ENCODE peak calls at places on chromosomes 6 and 20, in four cellular contexts. One of them, this sample, is unnamed.

GRCh38 chr20:36604952-36605308 is 649 bp upstream of the RAB5IF start:
- ATAC-seq in HCT116: peak
- ATAC-seq in GM12878: peak
- ATAC-seq in upper lobe of left lung: peak
- ATAC-seq in this sample: no peak

GRCh38 chr6:74749211-74750142 is 456.4 kb downstream of the COL12A1 start:
- ATAC-seq in HCT116: no peak
- ATAC-seq in upper lobe of left lung: peak
- ATAC-seq in GM12878: peak
- ATAC-seq in this sample: no peak

GRCh38 chr6:148593130-148593812 is 153.6 kb upstream of the UST start:
- ATAC-seq in GM12878: no peak
- ATAC-seq in upper lobe of left lung: peak
- ATAC-seq in HCT116: no peak
- ATAC-seq in this sample: peak

GRCh38 chr6:134533991-134534390 is 216.1 kb upstream of the SGK1 start:
- ATAC-seq in GM12878: no peak
- ATAC-seq in upper lobe of left lung: no peak
- ATAC-seq in HCT116: no peak
- ATAC-seq in this sample: no peak

GRCh38 chr6:293185-294174 is 1.2 kb downstream of the DUSP22 start:
- ATAC-seq in GM12878: peak
- ATAC-seq in HCT116: no peak
- ATAC-seq in upper lobe of left lung: no peak
- ATAC-seq in this sample: peak

GRCh38 chr6:108119212-108120141 is 44.9 kb upstream of the OSTM1 start:
- ATAC-seq in upper lobe of left lung: no peak
- ATAC-seq in HCT116: no peak
- ATAC-seq in GM12878: no peak
- ATAC-seq in this sample: no peak

GRCh38 chr6:7555671-7556070 is 14.2 kb downstream of the DSP start:
- ATAC-seq in GM12878: no peak
- ATAC-seq in upper lobe of left lung: no peak
- ATAC-seq in HCT116: no peak
- ATAC-seq in this sample: no peak

GRCh38 chr20:19868383-19868782 is 110.3 kb downstream of the RIN2 start:
- ATAC-seq in HCT116: no peak
- ATAC-seq in GM12878: no peak
- ATAC-seq in upper lobe of left lung: no peak
- ATAC-seq in this sample: no peak

GRCh38 chr6:160424256-160424655 is 76.1 kb downstream of the SLC22A3 start:
- ATAC-seq in GM12878: no peak
- ATAC-seq in upper lobe of left lung: no peak
- ATAC-seq in HCT116: peak
- ATAC-seq in this sample: no peak

GRCh38 chr6:1708820-1709612 is 99.3 kb downstream of the FOXC1 start:
- ATAC-seq in GM12878: no peak
- ATAC-seq in upper lobe of left lung: peak
- ATAC-seq in HCT116: peak
- ATAC-seq in this sample: no peak

GRCh38 chr6:1952726-1953360 is 292.6 kb downstream of the GMDS start:
- ATAC-seq in GM12878: no peak
- ATAC-seq in HCT116: peak
- ATAC-seq in upper lobe of left lung: no peak
- ATAC-seq in this sample: no peak

GRCh38 chr6:165850434-165851019 is 187.5 kb upstream of the PDE10A start:
- ATAC-seq in upper lobe of left lung: peak
- ATAC-seq in GM12878: peak
- ATAC-seq in HCT116: peak
- ATAC-seq in this sample: peak

GRCh38 chr6:38233161-38233791 is 406.5 kb downstream of the BTBD9 start:
- ATAC-seq in upper lobe of left lung: no peak
- ATAC-seq in GM12878: no peak
- ATAC-seq in HCT116: no peak
- ATAC-seq in this sample: no peak

GRCh38 chr20:8721098-8721497 is 347.8 kb upstream of the PLCB4 start:
- ATAC-seq in HCT116: peak
- ATAC-seq in upper lobe of left lung: no peak
- ATAC-seq in GM12878: peak
- ATAC-seq in this sample: peak

GRCh38 chr6:120966321-120966720 is 368.0 kb downstream of the TBC1D32 start:
- ATAC-seq in GM12878: peak
- ATAC-seq in upper lobe of left lung: no peak
- ATAC-seq in HCT116: no peak
- ATAC-seq in this sample: no peak

GRCh38 chr6:1672379-1672778 is 62.7 kb downstream of the FOXC1 start:
- ATAC-seq in HCT116: no peak
- ATAC-seq in upper lobe of left lung: no peak
- ATAC-seq in GM12878: no peak
- ATAC-seq in this sample: no peak

GRCh38 chr6:93177451-93177850 is 241.9 kb downstream of the EPHA7 start:
- ATAC-seq in HCT116: no peak
- ATAC-seq in GM12878: peak
- ATAC-seq in upper lobe of left lung: no peak
- ATAC-seq in this sample: no peak

GRCh38 chr6:140226637-140227036 is 852.2 kb upstream of the CITED2 start:
- ATAC-seq in upper lobe of left lung: no peak
- ATAC-seq in GM12878: no peak
- ATAC-seq in HCT116: no peak
- ATAC-seq in this sample: no peak

DNA sequence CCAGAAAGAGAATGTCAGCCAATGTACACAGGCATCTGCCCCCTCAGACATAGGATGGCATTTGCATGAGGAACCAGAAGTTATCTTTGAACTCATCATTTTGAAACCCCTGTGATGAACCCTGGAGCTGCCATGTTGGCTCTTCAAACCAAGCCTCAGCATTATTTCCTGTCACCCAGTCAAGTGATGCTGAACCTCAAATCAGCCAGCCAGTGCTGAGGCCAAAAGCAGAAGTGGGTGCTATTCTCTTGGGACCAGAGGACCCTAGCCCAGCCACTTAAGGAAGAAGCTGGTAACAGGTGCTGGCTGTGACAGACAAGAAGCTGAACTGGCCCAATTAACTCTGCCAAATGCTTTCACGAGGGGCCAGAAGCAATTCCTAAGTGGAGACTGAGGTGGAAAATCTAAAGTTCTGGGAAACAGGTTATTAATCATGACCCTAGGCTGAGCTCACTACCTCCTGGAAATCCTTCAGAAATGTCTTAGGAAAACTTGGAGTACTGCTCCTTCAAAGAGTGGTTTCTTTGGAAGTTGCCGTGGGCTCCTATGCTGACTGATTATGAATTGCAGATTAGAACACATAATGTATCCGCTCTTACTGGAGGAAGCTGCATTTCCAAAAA is 4.0 kb downstream of the PKIG start:
- ATAC-seq in HCT116: no peak
- ATAC-seq in GM12878: peak
- ATAC-seq in upper lobe of left lung: no peak
- ATAC-seq in this sample: no peak
- TF ChIP-seq POLR2AphosphoS5 in HCT116: no peak
- TF ChIP-seq POLR2AphosphoS5 in GM12878: peak
- TF ChIP-seq POLR2AphosphoS5 in upper lobe of left lung: no peak
- TF ChIP-seq POLR2AphosphoS5 in this sample: peak

GRCh38 chr20:50624351-50625016 is 66.9 kb downstream of the RIPOR3 start:
- ATAC-seq in GM12878: no peak
- ATAC-seq in upper lobe of left lung: peak
- ATAC-seq in HCT116: no peak
- ATAC-seq in this sample: no peak
- TF ChIP-seq POLR2AphosphoS5 in GM12878: no peak
- TF ChIP-seq POLR2AphosphoS5 in upper lobe of left lung: no peak
- TF ChIP-seq POLR2AphosphoS5 in HCT116: no peak
- TF ChIP-seq POLR2AphosphoS5 in this sample: no peak

DNA sequence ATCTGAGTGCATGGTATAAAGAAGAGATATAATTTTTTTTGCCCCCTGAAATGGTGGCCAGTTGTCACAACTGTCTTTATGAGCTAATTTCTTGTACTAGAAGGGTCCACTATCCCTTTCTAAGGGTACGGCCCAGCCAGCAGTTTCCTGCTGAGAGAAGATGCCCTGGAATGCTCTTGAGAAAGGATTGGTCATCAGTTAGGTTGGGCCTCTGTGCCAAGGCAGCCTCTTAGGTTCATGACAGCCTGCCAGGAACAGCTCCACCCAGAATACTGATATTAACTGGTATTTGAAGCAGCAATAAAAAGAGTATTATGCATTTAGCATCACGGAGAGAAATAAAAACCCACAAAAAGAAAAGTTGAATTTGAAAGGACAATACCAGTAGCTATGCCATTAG is 9.0 kb upstream of the HINT3 start:
- ATAC-seq in upper lobe of left lung: peak
- ATAC-seq in HCT116: no peak
- ATAC-seq in GM12878: no peak
- ATAC-seq in this sample: no peak
- TF ChIP-seq POLR2AphosphoS5 in upper lobe of left lung: peak
- TF ChIP-seq POLR2AphosphoS5 in HCT116: no peak
- TF ChIP-seq POLR2AphosphoS5 in GM12878: no peak
- TF ChIP-seq POLR2AphosphoS5 in this sample: no peak

DNA sequence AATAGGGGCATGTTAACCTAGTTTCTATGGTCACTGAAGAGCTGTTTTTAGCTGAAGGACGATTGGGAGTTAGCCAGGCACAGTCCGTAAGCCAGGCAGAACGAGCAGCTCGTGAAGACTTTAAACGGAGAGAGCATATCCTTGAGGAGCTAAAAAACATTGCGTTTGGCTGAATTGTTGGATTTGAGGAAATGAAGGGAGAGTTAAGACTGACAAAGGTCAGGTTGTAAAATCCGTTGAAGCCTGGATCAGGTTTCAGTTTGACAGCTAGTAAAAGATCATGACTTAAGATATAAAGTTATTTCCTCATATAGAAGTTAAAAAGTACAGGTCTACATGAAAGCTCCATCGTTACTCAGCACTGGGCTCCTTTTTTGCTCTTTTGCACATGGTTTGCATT is 2.8 kb downstream of the DBNDD2 start:
- ATAC-seq in upper lobe of left lung: no peak
- ATAC-seq in HCT116: no peak
- ATAC-seq in GM12878: no peak
- ATAC-seq in this sample: no peak
- TF ChIP-seq POLR2AphosphoS5 in upper lobe of left lung: no peak
- TF ChIP-seq POLR2AphosphoS5 in HCT116: no peak
- TF ChIP-seq POLR2AphosphoS5 in GM12878: no peak
- TF ChIP-seq POLR2AphosphoS5 in this sample: no peak

DNA sequence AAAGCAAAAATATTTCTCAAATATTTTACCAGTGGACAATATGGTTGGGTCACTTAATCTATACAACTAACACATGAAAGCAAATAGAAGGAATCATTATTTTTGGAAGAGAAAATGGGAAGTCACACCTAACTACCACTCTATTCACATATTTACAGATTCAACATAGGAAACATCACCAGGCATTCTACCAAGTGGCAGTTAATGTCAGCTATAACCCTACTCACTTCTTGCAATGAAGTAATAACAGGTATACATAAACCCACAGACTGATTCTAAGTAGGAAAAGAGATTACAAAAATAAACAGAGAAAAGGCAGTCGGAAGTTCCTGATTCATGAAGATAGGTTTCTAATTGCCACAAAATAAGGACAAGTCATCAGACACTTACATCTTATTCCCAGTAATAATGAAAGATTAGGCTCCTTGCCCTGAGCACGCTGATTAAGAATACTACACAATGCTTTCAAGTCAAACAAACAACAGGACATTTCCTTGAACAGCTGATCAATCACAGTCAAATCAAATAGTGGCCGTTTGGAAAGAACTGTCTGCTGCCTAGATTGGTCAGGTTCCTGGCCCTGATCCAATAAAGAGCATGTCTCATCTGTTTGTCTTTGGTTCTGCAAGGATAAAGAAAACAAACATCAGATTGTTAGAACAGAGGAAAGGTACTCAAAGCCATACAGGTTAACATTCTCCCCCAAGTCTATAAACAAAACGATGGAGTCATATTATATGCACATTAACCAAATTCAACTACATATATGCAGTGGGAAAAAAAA is 79.2 kb upstream of the PLN start:
- ATAC-seq in upper lobe of left lung: no peak
- ATAC-seq in GM12878: no peak
- ATAC-seq in HCT116: no peak
- ATAC-seq in this sample: no peak
- TF ChIP-seq POLR2AphosphoS5 in upper lobe of left lung: no peak
- TF ChIP-seq POLR2AphosphoS5 in GM12878: no peak
- TF ChIP-seq POLR2AphosphoS5 in HCT116: no peak
- TF ChIP-seq POLR2AphosphoS5 in this sample: no peak

DNA sequence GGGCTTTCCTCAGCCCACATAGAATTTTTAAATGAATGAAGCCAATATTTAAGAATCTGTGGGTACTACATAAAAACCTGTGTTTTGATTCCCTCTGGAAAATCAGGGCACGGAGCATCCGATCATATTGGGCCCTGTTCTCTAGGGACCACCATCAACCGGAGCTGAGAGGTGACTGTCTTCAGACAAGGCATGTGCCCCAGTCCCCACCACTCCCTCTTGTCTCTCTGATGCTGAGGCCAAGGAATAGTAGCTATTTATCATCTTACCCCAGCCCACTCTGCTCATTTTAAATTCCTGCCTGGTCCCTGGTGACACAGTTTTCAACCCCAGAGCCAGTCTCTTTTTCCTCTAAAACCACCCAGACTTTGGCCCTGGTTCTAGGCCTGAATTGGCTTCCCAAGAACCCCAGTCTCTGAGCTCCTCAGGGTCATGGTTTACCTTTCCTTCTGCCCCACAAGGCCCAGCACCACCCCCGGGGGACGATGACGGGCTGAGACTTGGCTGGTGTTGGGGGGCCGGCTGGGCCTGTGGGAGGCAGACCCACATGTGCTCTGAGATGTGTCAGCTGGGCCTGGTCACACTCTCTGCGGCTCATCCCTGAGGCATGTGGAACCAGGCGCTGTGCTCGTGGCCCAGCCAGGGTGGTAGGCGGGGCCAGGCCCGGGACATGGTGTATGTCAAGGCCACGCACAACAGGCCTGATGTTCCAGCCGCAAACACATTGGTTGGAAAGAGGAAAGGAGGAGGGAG is 114.4 kb downstream of the CEBPB start:
- ATAC-seq in upper lobe of left lung: peak
- ATAC-seq in GM12878: no peak
- ATAC-seq in HCT116: no peak
- ATAC-seq in this sample: peak
- TF ChIP-seq POLR2AphosphoS5 in upper lobe of left lung: peak
- TF ChIP-seq POLR2AphosphoS5 in GM12878: no peak
- TF ChIP-seq POLR2AphosphoS5 in HCT116: no peak
- TF ChIP-seq POLR2AphosphoS5 in this sample: peak

DNA sequence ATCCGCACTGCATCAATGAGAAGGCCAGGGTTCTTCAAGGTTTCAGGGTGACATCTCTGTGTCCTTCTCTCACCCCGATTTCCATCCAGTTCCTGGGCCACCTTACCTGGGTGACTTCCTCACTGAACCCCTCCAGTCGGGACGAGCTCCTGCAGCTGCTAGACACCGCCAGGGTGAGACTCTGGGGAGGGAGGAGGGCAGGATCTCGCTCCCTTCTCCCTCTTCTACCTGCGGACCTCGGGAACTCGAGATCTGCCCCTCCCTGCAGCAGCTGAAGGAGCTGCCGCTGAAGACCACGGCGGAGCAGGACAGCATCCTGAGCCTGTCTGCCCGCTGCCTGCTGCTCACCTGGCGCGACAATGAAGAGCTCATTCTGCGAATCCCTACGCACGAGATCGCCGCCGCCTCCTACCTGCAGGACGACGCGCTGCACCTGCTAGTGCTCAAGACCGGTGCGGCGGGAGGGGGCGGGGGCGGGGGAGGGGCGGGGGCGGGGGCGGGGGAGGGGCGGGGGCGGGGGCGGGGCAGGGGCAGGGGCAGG is 7.5 kb downstream of the CCM2L start:
- ATAC-seq in upper lobe of left lung: peak
- ATAC-seq in HCT116: peak
- ATAC-seq in GM12878: peak
- ATAC-seq in this sample: no peak
- TF ChIP-seq POLR2AphosphoS5 in upper lobe of left lung: no peak
- TF ChIP-seq POLR2AphosphoS5 in HCT116: no peak
- TF ChIP-seq POLR2AphosphoS5 in GM12878: no peak
- TF ChIP-seq POLR2AphosphoS5 in this sample: no peak